ENCODE peak calls at places on chromosomes 6 and 20, in seven cellular contexts. One of them, this sample, is unnamed.

GRCh38 chr20:23702021-23702420 is 13.2 kb upstream of the CST4 start:
- DNase-seq in GM23248: no peak
- DNase-seq in endothelial cell of umbilical vein: no peak
- DNase-seq in HepG2: no peak
- DNase-seq in fibroblast of lung: no peak
- DNase-seq in neural progenitor cell: no peak
- DNase-seq in HCT116: no peak
- DNase-seq in this sample: no peak

GRCh38 chr6:36852481-36853147 is 13.4 kb upstream of the CPNE5 start:
- DNase-seq in neural progenitor cell: no peak
- DNase-seq in GM23248: peak
- DNase-seq in HepG2: peak
- DNase-seq in endothelial cell of umbilical vein: peak
- DNase-seq in HCT116: no peak
- DNase-seq in fibroblast of lung: peak
- DNase-seq in this sample: no peak

GRCh38 chr20:21234816-21235215 is 68.3 kb upstream of the XRN2 start:
- DNase-seq in HepG2: no peak
- DNase-seq in fibroblast of lung: no peak
- DNase-seq in GM23248: no peak
- DNase-seq in HCT116: no peak
- DNase-seq in endothelial cell of umbilical vein: no peak
- DNase-seq in neural progenitor cell: peak
- DNase-seq in this sample: no peak

GRCh38 chr6:169646906-169647567 is 54.8 kb downstream of the WDR27 start:
- DNase-seq in HCT116: no peak
- DNase-seq in endothelial cell of umbilical vein: no peak
- DNase-seq in HepG2: no peak
- DNase-seq in neural progenitor cell: no peak
- DNase-seq in GM23248: no peak
- DNase-seq in fibroblast of lung: no peak
- DNase-seq in this sample: no peak

GRCh38 chr6:20740088-20740487 is 205.8 kb downstream of the CDKAL1 start:
- DNase-seq in endothelial cell of umbilical vein: no peak
- DNase-seq in GM23248: no peak
- DNase-seq in HCT116: no peak
- DNase-seq in fibroblast of lung: no peak
- DNase-seq in HepG2: peak
- DNase-seq in neural progenitor cell: no peak
- DNase-seq in this sample: no peak

GRCh38 chr6:169293196-169293595 is 39.5 kb upstream of the THBS2 start:
- DNase-seq in GM23248: peak
- DNase-seq in fibroblast of lung: no peak
- DNase-seq in HCT116: no peak
- DNase-seq in neural progenitor cell: no peak
- DNase-seq in HepG2: no peak
- DNase-seq in endothelial cell of umbilical vein: no peak
- DNase-seq in this sample: no peak

GRCh38 chr20:51800132-51800721 is 2.1 kb downstream of the SALL4 start:
- DNase-seq in fibroblast of lung: peak
- DNase-seq in HCT116: peak
- DNase-seq in HepG2: peak
- DNase-seq in endothelial cell of umbilical vein: peak
- DNase-seq in neural progenitor cell: peak
- DNase-seq in GM23248: peak
- DNase-seq in this sample: peak

GRCh38 chr6:170006524-170007467 is 255.4 kb downstream of the ERMARD start:
- DNase-seq in neural progenitor cell: peak
- DNase-seq in HepG2: no peak
- DNase-seq in GM23248: no peak
- DNase-seq in HCT116: no peak
- DNase-seq in endothelial cell of umbilical vein: no peak
- DNase-seq in fibroblast of lung: no peak
- DNase-seq in this sample: no peak

GRCh38 chr6:24329451-24329850 is 28.4 kb downstream of the DCDC2 start:
- DNase-seq in HepG2: peak
- DNase-seq in fibroblast of lung: peak
- DNase-seq in neural progenitor cell: no peak
- DNase-seq in endothelial cell of umbilical vein: no peak
- DNase-seq in HCT116: no peak
- DNase-seq in GM23248: peak
- DNase-seq in this sample: no peak

GRCh38 chr6:4885534-4885933 is 109.3 kb downstream of the CDYL start:
- DNase-seq in fibroblast of lung: no peak
- DNase-seq in GM23248: no peak
- DNase-seq in HepG2: no peak
- DNase-seq in endothelial cell of umbilical vein: no peak
- DNase-seq in neural progenitor cell: no peak
- DNase-seq in HCT116: no peak
- DNase-seq in this sample: no peak

GRCh38 chr6:35514587-35514986 is 1.9 kb upstream of the TULP1 start:
- DNase-seq in endothelial cell of umbilical vein: no peak
- DNase-seq in HepG2: no peak
- DNase-seq in fibroblast of lung: no peak
- DNase-seq in neural progenitor cell: no peak
- DNase-seq in HCT116: no peak
- DNase-seq in GM23248: no peak
- DNase-seq in this sample: no peak

GRCh38 chr6:35512740-35513139 is at the start of gene TULP1:
- DNase-seq in neural progenitor cell: no peak
- DNase-seq in GM23248: no peak
- DNase-seq in endothelial cell of umbilical vein: no peak
- DNase-seq in HCT116: no peak
- DNase-seq in HepG2: no peak
- DNase-seq in fibroblast of lung: no peak
- DNase-seq in this sample: no peak

GRCh38 chr6:35511980-35512379 is 716 bp downstream of the TULP1 start:
- DNase-seq in neural progenitor cell: no peak
- DNase-seq in endothelial cell of umbilical vein: no peak
- DNase-seq in HepG2: no peak
- DNase-seq in HCT116: no peak
- DNase-seq in GM23248: no peak
- DNase-seq in fibroblast of lung: no peak
- DNase-seq in this sample: no peak

GRCh38 chr6:35508542-35508941 is 4.2 kb downstream of the TULP1 start:
- DNase-seq in neural progenitor cell: no peak
- DNase-seq in HepG2: no peak
- DNase-seq in HCT116: no peak
- DNase-seq in endothelial cell of umbilical vein: no peak
- DNase-seq in fibroblast of lung: no peak
- DNase-seq in GM23248: no peak
- DNase-seq in this sample: no peak

DNA sequence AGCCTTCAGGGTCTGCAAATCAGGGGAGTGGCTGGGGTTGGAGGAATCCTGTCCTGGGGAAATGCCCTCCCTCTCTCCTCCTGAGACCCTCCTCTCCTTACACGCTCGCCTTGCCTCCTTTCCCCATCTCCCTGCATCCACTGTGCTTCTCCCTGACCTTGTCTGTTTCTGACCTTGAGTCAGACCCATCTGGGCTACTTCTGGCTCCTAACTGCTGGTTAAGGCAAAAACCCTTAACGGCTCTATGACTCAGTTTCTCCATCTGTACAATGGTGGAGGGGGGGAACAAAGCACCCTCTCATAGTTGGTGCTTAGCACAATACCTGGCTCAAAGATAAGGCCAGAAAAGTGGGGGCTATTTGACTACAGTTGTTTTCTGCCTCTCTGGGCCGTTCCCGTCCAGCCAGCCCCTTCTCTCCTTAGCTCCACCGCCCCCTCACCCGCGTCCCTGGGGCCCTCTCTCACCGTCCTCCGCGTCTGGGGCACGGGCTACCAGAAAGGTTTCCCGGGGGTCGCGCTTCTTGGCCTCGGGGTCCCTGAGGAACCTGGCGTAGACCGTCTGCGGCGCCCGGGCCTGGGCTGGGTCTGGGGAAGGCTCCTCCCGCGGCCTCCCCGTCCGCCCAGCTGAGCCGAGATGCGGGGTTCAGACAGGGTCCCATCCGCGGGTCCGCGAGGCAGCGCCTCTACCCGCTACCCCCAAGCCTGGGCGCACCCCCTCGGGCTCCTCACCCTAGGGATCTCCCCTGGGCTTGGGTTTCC is 1.3 kb downstream of the TULP1 start:
- DNase-seq in HCT116: no peak
- DNase-seq in GM23248: no peak
- DNase-seq in HepG2: no peak
- DNase-seq in neural progenitor cell: no peak
- DNase-seq in fibroblast of lung: no peak
- DNase-seq in endothelial cell of umbilical vein: no peak
- DNase-seq in this sample: no peak
- TF ChIP-seq EZH2 in HCT116: no peak
- TF ChIP-seq EZH2 in GM23248: peak
- TF ChIP-seq EZH2 in HepG2: no peak
- TF ChIP-seq EZH2 in neural progenitor cell: no peak
- TF ChIP-seq EZH2 in fibroblast of lung: peak
- TF ChIP-seq EZH2 in endothelial cell of umbilical vein: peak
- TF ChIP-seq EZH2 in this sample: no peak

DNA sequence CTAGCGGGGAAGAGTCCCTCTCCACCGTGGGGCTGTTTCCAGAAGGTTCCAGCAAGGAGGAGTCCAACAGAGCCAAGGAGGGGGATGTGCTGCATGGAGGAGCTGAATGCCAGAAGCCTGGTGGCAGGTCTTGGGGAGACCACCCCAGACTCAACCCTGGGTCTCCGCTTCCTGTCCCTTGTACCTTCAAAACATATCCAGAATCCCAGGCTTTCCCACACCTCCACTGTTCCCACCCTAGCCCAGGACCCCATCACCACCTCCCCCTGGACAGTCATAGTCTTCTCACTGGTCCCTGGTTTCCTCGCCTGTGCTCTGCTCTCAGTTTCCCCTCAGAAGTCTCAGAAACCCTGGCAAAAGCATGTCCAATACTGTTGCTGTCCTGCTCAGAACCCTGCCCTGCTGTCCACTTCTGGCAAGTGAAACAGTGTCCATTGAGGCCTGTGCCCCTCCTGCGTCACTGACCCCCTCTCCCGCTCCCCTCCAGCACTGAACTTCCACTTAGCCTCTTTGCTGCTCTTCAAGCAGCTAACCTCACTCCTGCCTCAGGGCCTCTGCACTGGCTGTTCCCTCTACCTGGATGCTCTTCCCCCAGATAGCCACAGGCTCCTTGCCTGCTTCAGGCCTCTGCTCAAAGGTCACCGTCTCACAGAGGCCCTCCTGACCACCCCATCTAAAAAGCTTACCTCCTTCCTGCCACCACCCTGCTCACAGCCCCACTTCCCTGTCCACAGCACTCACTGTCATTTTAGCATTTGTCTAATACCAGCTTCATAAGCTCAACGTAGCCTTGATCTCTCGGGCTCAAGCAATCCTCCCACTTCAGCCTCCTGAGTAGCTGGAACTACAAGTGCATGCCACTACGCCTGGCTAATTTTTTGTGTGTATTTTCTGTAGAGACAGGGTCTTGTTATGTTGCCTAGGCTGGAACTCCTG is 169.2 kb downstream of the GRM4 start:
- DNase-seq in HCT116: no peak
- DNase-seq in fibroblast of lung: no peak
- DNase-seq in GM23248: no peak
- DNase-seq in neural progenitor cell: no peak
- DNase-seq in HepG2: no peak
- DNase-seq in endothelial cell of umbilical vein: no peak
- DNase-seq in this sample: no peak
- TF ChIP-seq EZH2 in HCT116: no peak
- TF ChIP-seq EZH2 in fibroblast of lung: no peak
- TF ChIP-seq EZH2 in GM23248: no peak
- TF ChIP-seq EZH2 in neural progenitor cell: no peak
- TF ChIP-seq EZH2 in HepG2: no peak
- TF ChIP-seq EZH2 in endothelial cell of umbilical vein: no peak
- TF ChIP-seq EZH2 in this sample: no peak

GRCh38 chr6:38637756-38638155 is 2.0 kb downstream of the BTBD9 start:
- DNase-seq in fibroblast of lung: no peak
- DNase-seq in HCT116: no peak
- DNase-seq in neural progenitor cell: peak
- DNase-seq in GM23248: no peak
- DNase-seq in HepG2: no peak
- DNase-seq in endothelial cell of umbilical vein: no peak
- DNase-seq in this sample: no peak

GRCh38 chr6:38639498-38640215 is at the start of gene BTBD9:
- DNase-seq in GM23248: peak
- DNase-seq in HCT116: peak
- DNase-seq in neural progenitor cell: peak
- DNase-seq in endothelial cell of umbilical vein: peak
- DNase-seq in fibroblast of lung: peak
- DNase-seq in HepG2: peak
- DNase-seq in this sample: peak

GRCh38 chr6:38640216-38640909 is 634 bp upstream of the BTBD9 start:
- DNase-seq in fibroblast of lung: no peak
- DNase-seq in HCT116: no peak
- DNase-seq in HepG2: no peak
- DNase-seq in neural progenitor cell: no peak
- DNase-seq in endothelial cell of umbilical vein: peak
- DNase-seq in GM23248: peak
- DNase-seq in this sample: no peak

GRCh38 chr6:38636027-38636426 is 3.7 kb downstream of the BTBD9 start:
- DNase-seq in neural progenitor cell: no peak
- DNase-seq in HepG2: no peak
- DNase-seq in HCT116: no peak
- DNase-seq in endothelial cell of umbilical vein: no peak
- DNase-seq in GM23248: no peak
- DNase-seq in fibroblast of lung: no peak
- DNase-seq in this sample: no peak

DNA sequence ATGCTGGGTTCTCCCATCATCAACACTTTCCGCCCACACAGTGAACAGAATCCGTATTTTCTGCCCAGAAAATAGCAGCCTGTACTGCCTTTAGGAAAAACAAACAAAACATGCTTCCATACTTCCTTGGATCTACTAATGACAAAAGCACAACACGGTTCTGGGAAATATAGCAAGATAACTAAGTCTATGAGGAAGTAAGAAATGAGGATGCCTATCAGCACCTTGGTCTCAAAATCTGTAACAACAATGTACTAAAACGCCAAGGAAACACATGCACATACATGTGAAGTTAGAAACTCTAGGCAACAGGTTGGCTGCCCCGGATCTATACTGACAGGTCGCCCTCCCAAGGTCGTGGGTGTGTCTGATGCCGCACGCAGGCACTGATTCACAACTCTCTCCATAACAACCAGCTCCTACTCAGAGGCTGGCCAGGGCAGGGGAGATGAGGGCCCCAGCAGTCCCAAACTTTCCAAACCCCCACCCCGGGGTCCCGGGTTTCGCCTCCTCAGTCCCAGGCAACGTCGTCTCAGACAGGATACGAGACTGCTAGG is 710 bp downstream of the BTBD9 start:
- DNase-seq in GM23248: peak
- DNase-seq in HCT116: peak
- DNase-seq in HepG2: peak
- DNase-seq in endothelial cell of umbilical vein: peak
- DNase-seq in fibroblast of lung: peak
- DNase-seq in neural progenitor cell: peak
- DNase-seq in this sample: peak
- TF ChIP-seq EZH2 in GM23248: no peak
- TF ChIP-seq EZH2 in HCT116: no peak
- TF ChIP-seq EZH2 in HepG2: no peak
- TF ChIP-seq EZH2 in endothelial cell of umbilical vein: no peak
- TF ChIP-seq EZH2 in fibroblast of lung: no peak
- TF ChIP-seq EZH2 in neural progenitor cell: no peak
- TF ChIP-seq EZH2 in this sample: no peak

DNA sequence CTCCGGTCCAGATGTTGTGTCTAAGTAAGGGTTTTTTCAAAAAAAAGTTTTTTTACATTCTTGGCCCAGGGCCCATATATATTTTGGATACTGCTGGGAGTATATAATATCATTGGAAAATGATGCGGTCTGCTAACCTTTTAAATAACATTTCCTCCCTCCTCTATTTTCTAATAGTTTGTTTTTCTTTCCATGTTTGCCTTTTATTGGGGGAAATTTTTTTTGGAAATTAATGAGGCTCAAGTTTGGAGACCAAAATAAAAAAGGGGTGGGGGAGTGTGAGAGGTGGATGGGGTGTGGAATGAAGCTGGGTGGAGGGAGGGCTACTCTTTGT is 42.8 kb upstream of the FOXP4 start:
- DNase-seq in HepG2: no peak
- DNase-seq in neural progenitor cell: no peak
- DNase-seq in endothelial cell of umbilical vein: peak
- DNase-seq in GM23248: no peak
- DNase-seq in fibroblast of lung: no peak
- DNase-seq in HCT116: no peak
- DNase-seq in this sample: no peak
- TF ChIP-seq EZH2 in HepG2: no peak
- TF ChIP-seq EZH2 in neural progenitor cell: no peak
- TF ChIP-seq EZH2 in endothelial cell of umbilical vein: no peak
- TF ChIP-seq EZH2 in GM23248: peak
- TF ChIP-seq EZH2 in fibroblast of lung: no peak
- TF ChIP-seq EZH2 in HCT116: no peak
- TF ChIP-seq EZH2 in this sample: no peak

This sample was measured in MM.1S.